ENCODE peak calls at places on chromosomes 1 and 21, in five cellular contexts. R is SK-N-SH, B is GM12878, Q is HepG2, M is H1. K is an unnamed sample.

GRCh38 chr1:101175474-101175873 is 61.3 kb upstream of the S1PR1 start:
- DNase-seq in B (no peak), R (no peak), Q (no peak), M (no peak), K (no peak)

GRCh38 chr1:85201340-85202091 is 700 bp upstream of the SYDE2 start:
- DNase-seq in B (no peak), R (peak; percentile 60), M (peak; percentile 53), Q (peak; percentile 52), K (peak; percentile 74)

GRCh38 chr1:235873045-235873444 is 6.3 kb upstream of the LYST start:
- DNase-seq in B (no peak), R (no peak), M (no peak), Q (no peak), K (no peak)

GRCh38 chr1:11068556-11069232 is 8.9 kb upstream of the SRM start:
- DNase-seq in Q (no peak), B (no peak), M (no peak), R (no peak), K (no peak)

GRCh38 chr21:44517175-44517899 is 22.7 kb downstream of the KRTAP10-1 start:
- DNase-seq in M (no peak), Q (peak; percentile 93), R (peak; percentile 98), B (peak; percentile 13), K (peak; percentile 91)

GRCh38 chr1:204192589-204193352 is 3.5 kb downstream of the KISS1 start:
- DNase-seq in B (no peak), Q (no peak), M (no peak), R (no peak), K (no peak)

GRCh38 chr1:34322969-34323368 is 146.3 kb downstream of the C1orf94 start:
- DNase-seq in R (no peak), Q (no peak), B (no peak), M (no peak), K (no peak)

GRCh38 chr1:232074265-232074664 is 447.7 kb downstream of the DISC1 start:
- DNase-seq in R (no peak), B (no peak), M (no peak), Q (no peak), K (no peak)

GRCh38 chr1:185528084-185528656 is 206.0 kb upstream of the HMCN1 start:
- DNase-seq in Q (no peak), M (no peak), B (no peak), R (no peak), K (no peak)

GRCh38 chr1:204286841-204287387 is 72.8 kb downstream of the PLEKHA6 start:
- DNase-seq in R (peak; percentile 51), B (no peak), Q (no peak), M (no peak), K (no peak)

GRCh38 chr1:36155560-36156328 is at the start of gene MAP7D1:
- DNase-seq in Q (peak; percentile 57), B (no peak), R (peak; percentile 94), M (no peak), K (peak; percentile 94)

GRCh38 chr1:20430355-20431290 is 55.4 kb downstream of the CAMK2N1 start:
- DNase-seq in R (peak; percentile 86), M (peak; percentile 50), B (no peak), Q (peak; percentile 24), K (peak; percentile 80)

GRCh38 chr1:235864965-235865525 is 1.7 kb downstream of the LYST start:
- DNase-seq in M (no peak), R (no peak), Q (no peak), B (no peak), K (no peak)

GRCh38 chr21:14259669-14260458 is 43.9 kb downstream of the RBM11 start:
- DNase-seq in R (peak; percentile 44), Q (peak; percentile 39), B (no peak), M (no peak), K (peak; percentile 24)

GRCh38 chr1:40984066-40984465 is 4.6 kb downstream of the CTPS1 start:
- DNase-seq in R (no peak), B (no peak), Q (no peak), M (no peak), K (no peak)

GRCh38 chr1:71053758-71054157 is 6.1 kb upstream of the PTGER3 start:
- DNase-seq in Q (no peak), R (no peak), B (no peak), M (no peak), K (no peak)

DNA sequence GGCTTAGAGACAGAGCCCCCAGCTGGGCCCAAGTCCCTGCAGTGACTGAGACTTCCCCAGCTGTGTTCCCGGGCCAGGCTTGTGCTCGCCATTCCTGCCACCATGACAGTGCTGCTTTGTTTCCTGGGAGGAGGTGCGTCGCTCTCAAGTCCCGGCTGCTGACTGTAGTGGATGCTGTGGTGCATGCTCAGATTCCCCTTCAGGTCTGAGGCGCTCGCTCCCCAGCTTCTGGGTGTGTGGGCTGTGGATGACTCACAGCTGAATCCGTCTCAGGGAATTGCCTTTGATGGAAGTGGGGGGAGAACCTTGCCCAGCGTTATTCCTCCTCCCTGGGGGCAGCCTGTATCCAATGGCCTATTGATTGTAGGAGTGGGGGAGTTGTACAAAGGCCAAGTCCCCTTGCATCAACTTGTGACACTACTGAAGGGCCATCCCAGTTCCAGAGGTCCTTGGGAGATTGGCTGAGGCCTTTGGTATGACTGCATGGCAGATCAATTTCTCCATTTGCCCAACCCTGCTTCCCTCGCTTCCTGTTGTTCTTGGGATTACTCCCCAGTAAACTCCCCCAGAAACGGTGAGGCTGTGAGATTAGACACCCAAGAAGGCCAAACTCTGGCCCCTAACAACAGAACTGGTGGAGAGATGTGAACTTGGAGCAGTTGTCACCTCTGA is 17.8 kb upstream of the POU3F1 start:
- DNase-seq in R (no peak), B (no peak), M (no peak), Q (no peak), K (peak; percentile 68)
- TF ChIP-seq GABPA in R (no peak), B (no peak), M (no peak), Q (no peak), K (no peak)

GRCh38 chr1:33257759-33258712 is 1.7 kb downstream of the ZNF362 start:
- DNase-seq in R (no peak), B (no peak), Q (peak; percentile 52), M (no peak), K (no peak)

GRCh38 chr1:33256335-33256700 is at the start of gene ZNF362:
- DNase-seq in R (no peak), M (no peak), Q (no peak), B (no peak), K (peak; percentile 31)

GRCh38 chr1:33257388-33257758 is 1.1 kb downstream of the ZNF362 start:
- DNase-seq in Q (no peak), M (no peak), B (no peak), R (no peak), K (no peak)

GRCh38 chr1:33255347-33256311 is 663 bp upstream of the ZNF362 start:
- DNase-seq in M (peak; percentile 41), B (peak; percentile 23), Q (peak; percentile 72), R (peak; percentile 90), K (no peak)

GRCh38 chr1:33256701-33257387 is 552 bp downstream of the ZNF362 start:
- DNase-seq in M (no peak), R (no peak), Q (peak; percentile 88), B (no peak), K (no peak)
- TF ChIP-seq SIN3A in M (no peak), R (peak; percentile 55), Q (peak; percentile 61), B (no peak), K (no peak)

DNA sequence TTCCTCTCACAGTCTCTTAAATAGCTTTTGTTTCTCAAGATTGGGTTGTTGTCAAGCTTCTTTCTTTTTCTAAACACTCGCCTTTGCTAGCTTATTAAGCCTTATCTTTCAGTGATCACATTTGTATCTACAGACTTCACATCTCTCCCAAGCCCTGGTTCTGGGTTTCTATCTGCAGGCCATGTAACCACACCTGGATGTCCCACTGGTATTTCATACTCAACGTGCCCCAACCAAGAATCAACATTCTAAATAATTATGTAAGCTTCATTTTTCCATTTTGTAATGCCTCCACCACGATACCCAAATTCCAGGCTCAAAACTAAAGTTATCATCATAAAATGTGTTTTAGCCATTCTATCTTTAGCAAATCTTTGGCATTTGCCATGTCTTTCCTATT is 372.2 kb downstream of the USH2A start:
- DNase-seq in M (no peak), Q (no peak), R (no peak), B (no peak), K (no peak)
- TF ChIP-seq RFX5 in M (no peak), Q (no peak), R (no peak), B (no peak), K (no peak)

DNA sequence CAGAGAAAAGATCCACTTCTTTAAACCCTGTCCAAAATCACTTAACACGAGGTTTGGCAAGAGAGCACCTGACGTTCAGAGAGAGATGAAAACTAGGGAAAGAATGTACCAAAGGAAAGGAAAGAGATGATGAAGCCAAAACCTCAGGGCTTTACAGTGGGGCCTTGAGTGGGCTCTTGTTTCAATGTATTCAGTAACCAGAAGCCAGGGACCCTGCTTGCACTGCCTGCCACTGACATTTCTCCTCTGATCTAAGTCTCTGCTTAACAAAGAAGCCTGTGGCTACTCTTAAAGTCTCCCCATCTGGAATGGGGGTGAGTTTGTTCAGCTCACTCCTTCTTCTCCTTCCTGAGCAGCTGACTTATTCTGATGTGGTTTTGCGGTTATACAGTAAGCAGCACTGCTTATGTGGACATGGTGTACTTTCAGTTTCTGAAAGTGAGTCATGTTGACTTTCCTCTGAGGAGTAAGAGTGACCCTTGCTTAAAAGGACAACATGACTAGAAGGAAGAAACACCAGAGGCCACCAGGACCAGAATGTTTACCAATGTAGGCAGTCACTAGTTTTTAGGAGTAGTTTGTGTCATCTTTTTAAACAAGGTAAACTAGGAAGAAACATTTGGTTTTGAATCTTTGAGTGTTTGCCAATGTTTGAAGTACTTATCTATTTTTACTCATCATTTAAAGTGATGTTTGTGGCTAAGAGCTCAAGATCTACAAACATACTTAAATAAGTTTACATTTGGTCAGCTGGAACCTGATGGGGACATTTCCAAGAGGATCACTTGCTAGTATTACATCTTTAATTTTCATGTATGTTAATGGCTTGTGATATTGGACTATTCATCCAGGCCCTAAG is 87.4 kb downstream of the FASLG start:
- DNase-seq in M (no peak), B (peak; percentile 70), Q (peak; percentile 66), R (no peak), K (peak; percentile 30)
- TF ChIP-seq GABPA in M (no peak), B (peak; percentile 54), Q (no peak), R (peak; percentile 14), K (peak; percentile 31)

DNA sequence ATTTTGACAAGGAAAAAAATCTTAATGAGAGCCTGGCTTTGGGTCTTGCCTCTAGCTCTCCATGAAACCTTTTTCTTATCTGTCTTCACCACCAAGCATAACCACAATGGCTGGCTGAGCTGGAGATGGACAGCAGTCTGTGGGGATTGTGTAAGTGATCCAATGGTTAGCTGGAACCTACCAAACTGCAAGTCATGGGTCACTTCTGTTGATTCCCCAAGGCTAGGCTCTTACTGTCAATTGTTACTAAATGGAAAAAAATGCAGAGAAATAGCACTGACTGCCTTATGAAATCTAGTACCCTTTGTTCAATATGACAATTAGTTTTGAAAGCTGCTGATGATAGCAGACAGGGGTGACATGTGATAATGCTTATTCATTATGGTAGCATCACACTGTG is 359.0 kb downstream of the ST6GALNAC3 start:
- DNase-seq in B (no peak), Q (no peak), M (no peak), R (no peak), K (no peak)
- TF ChIP-seq SIN3A in B (no peak), Q (no peak), M (no peak), R (no peak), K (no peak)

GRCh38 chr1:6325482-6325881 is 64.6 kb upstream of the GPR153 start:
- DNase-seq in R (no peak), B (no peak), Q (no peak), M (no peak), K (no peak)
- TF ChIP-seq RFX5 in R (no peak), B (no peak), Q (no peak), M (no peak), K (no peak)

GRCh38 chr1:25573591-25573930 is 30.2 kb downstream of the LDLRAP1 start:
- DNase-seq in R (no peak), M (no peak), B (no peak), Q (peak; percentile 34), K (no peak)
- TF ChIP-seq GABPA in R (no peak), M (no peak), B (no peak), Q (no peak), K (no peak)